ENCODE peak calls at places on chromosomes 1 and 21, in five cellular contexts. One of them, this sample, is unnamed.

GRCh38 chr1:26171084-26172072 is at the start of gene ZNF593OS:
- DNase-seq in H4: no peak
- DNase-seq in NCI-H1092: no peak
- DNase-seq in NCI-H1417: no peak
- DNase-seq in brain pericyte: no peak
- DNase-seq in this sample: no peak

GRCh38 chr1:183238071-183238470 is 52.0 kb downstream of the LAMC2 start:
- DNase-seq in H4: no peak
- DNase-seq in NCI-H1092: no peak
- DNase-seq in NCI-H1417: no peak
- DNase-seq in brain pericyte: no peak
- DNase-seq in this sample: no peak

GRCh38 chr1:70762386-70762785 is 285.2 kb downstream of the PTGER3 start:
- DNase-seq in H4: no peak
- DNase-seq in NCI-H1092: no peak
- DNase-seq in NCI-H1417: no peak
- DNase-seq in brain pericyte: no peak
- DNase-seq in this sample: no peak

GRCh38 chr1:207145401-207146058 is 41.5 kb downstream of the C4BPA start:
- DNase-seq in H4: no peak
- DNase-seq in NCI-H1092: no peak
- DNase-seq in NCI-H1417: no peak
- DNase-seq in brain pericyte: no peak
- DNase-seq in this sample: no peak

GRCh38 chr1:98251497-98251896 is 330.7 kb upstream of the DPYD start:
- DNase-seq in H4: no peak
- DNase-seq in NCI-H1092: no peak
- DNase-seq in NCI-H1417: no peak
- DNase-seq in brain pericyte: no peak
- DNase-seq in this sample: no peak

GRCh38 chr1:89974701-89975470 is 20.0 kb upstream of the ZNF326 start:
- DNase-seq in H4: peak
- DNase-seq in NCI-H1092: no peak
- DNase-seq in NCI-H1417: no peak
- DNase-seq in brain pericyte: no peak
- DNase-seq in this sample: no peak

GRCh38 chr1:226676381-226676780 is 62.7 kb downstream of the ITPKB start:
- DNase-seq in H4: no peak
- DNase-seq in NCI-H1092: no peak
- DNase-seq in NCI-H1417: no peak
- DNase-seq in brain pericyte: no peak
- DNase-seq in this sample: no peak

GRCh38 chr1:37890378-37891014 is 31.1 kb upstream of the MTF1 start:
- DNase-seq in H4: peak
- DNase-seq in NCI-H1092: peak
- DNase-seq in NCI-H1417: peak
- DNase-seq in brain pericyte: no peak
- DNase-seq in this sample: peak

GRCh38 chr21:26939532-26940181 is 27.2 kb downstream of the ADAMTS5 start:
- DNase-seq in H4: no peak
- DNase-seq in NCI-H1092: no peak
- DNase-seq in NCI-H1417: no peak
- DNase-seq in brain pericyte: no peak
- DNase-seq in this sample: peak

GRCh38 chr1:202834771-202835547 is 24.2 kb downstream of the PCAT6 start:
- DNase-seq in H4: no peak
- DNase-seq in NCI-H1092: no peak
- DNase-seq in NCI-H1417: no peak
- DNase-seq in brain pericyte: no peak
- DNase-seq in this sample: no peak

GRCh38 chr1:6612641-6613360 is 730 bp upstream of the PHF13 start:
- DNase-seq in H4: no peak
- DNase-seq in NCI-H1092: peak
- DNase-seq in NCI-H1417: peak
- DNase-seq in brain pericyte: no peak
- DNase-seq in this sample: peak